ENCODE peak calls at places on chromosomes 12 and 14, in ten cellular contexts. N is stimulated activated CD4-positive, alpha-beta T cell treated with anti-CD3 and anti-CD28 coated beads, Interleukin-15, amount 100 ng/mL, for 24 hours; K is glomerular endothelial cell; W is iris pigment epithelial cell; D is activated CD8-positive, alpha-beta memory T cell treated with anti-CD3 and anti-CD28 coated beads for 4 hours; O is GM12865; Q is ELR; M is mucosa of descending colon; U is ascending aorta; I is CD4-positive, alpha-beta memory T cell. J is an unnamed sample.

GRCh38 chr12:3216097-3216496 is 138.9 kb downstream of the TSPAN9 start:
- DNase-seq in N (no peak), K (no peak), W (no peak), D (no peak), O (no peak), Q (no peak), M (no peak), U (no peak), I (no peak), J (no peak)

GRCh38 chr12:95637471-95638155 is 86.3 kb upstream of the USP44 start:
- DNase-seq in N (no peak), K (peak), W (peak), D (no peak), O (no peak), Q (peak), M (no peak), U (no peak), I (no peak), J (no peak)

GRCh38 chr12:53808023-53808705 is 56.4 kb upstream of the CISTR start:
- DNase-seq in N (no peak), K (no peak), W (no peak), D (no peak), O (no peak), Q (no peak), M (no peak), U (no peak), I (no peak), J (no peak)

GRCh38 chr14:67567654-67568053 is 32.4 kb downstream of the PIGH start:
- DNase-seq in N (no peak), K (no peak), W (no peak), D (no peak), O (no peak), Q (no peak), M (no peak), U (no peak), I (no peak), J (no peak)

GRCh38 chr12:81224626-81225025 is 146.7 kb downstream of the ACSS3 start:
- DNase-seq in N (no peak), K (no peak), W (no peak), D (no peak), O (no peak), Q (no peak), M (no peak), U (no peak), I (no peak), J (no peak)

GRCh38 chr14:70871863-70872677 is 35.2 kb upstream of the PCNX1 start:
- DNase-seq in N (no peak), K (no peak), W (no peak), D (no peak), O (peak), Q (no peak), M (no peak), U (no peak), I (peak), J (no peak)

GRCh38 chr14:24145700-24146621 is at the start of gene PSME2:
- DNase-seq in N (no peak), K (peak), W (peak), D (no peak), O (no peak), Q (peak), M (no peak), U (no peak), I (no peak), J (no peak)

GRCh38 chr12:96064266-96064665 is 28.9 kb upstream of the LTA4H start:
- DNase-seq in N (no peak), K (no peak), W (no peak), D (no peak), O (no peak), Q (no peak), M (no peak), U (no peak), I (no peak), J (no peak)

GRCh38 chr12:2004113-2004929 is at the start of gene DCP1B:
- DNase-seq in N (peak), K (peak), W (peak), D (peak), O (peak), Q (peak), M (peak), U (peak), I (peak), J (peak)

GRCh38 chr12:6778212-6778570 is 5.9 kb downstream of the LAG3 start:
- DNase-seq in N (no peak), K (no peak), W (peak), D (no peak), O (no peak), Q (peak), M (no peak), U (no peak), I (no peak), J (no peak)

GRCh38 chr14:100711493-100711892 is 15.2 kb upstream of the DLK1 start:
- DNase-seq in N (no peak), K (no peak), W (no peak), D (no peak), O (no peak), Q (no peak), M (no peak), U (no peak), I (no peak), J (no peak)

GRCh38 chr12:132214906-132215643 is 70.8 kb downstream of the NOC4L start:
- DNase-seq in N (no peak), K (no peak), W (no peak), D (no peak), O (no peak), Q (no peak), M (no peak), U (no peak), I (no peak), J (no peak)

GRCh38 chr12:9406564-9407424 is 198.6 kb upstream of the PZP start:
- DNase-seq in N (no peak), K (no peak), W (no peak), D (no peak), O (no peak), Q (no peak), M (no peak), U (no peak), I (no peak), J (no peak)

GRCh38 chr12:120640840-120641833 is 711 bp downstream of the CABP1 start:
- DNase-seq in N (peak), K (no peak), W (peak), D (no peak), O (peak), Q (peak), M (peak), U (no peak), I (peak), J (peak)

GRCh38 chr14:88617479-88617878 is 54.6 kb downstream of the ZC3H14 start:
- DNase-seq in N (no peak), K (no peak), W (no peak), D (no peak), O (no peak), Q (no peak), M (no peak), U (no peak), I (no peak), J (no peak)

GRCh38 chr14:99910337-99911268 is 117.4 kb downstream of the EML1 start:
- DNase-seq in N (no peak), K (no peak), W (peak), D (no peak), O (no peak), Q (peak), M (no peak), U (no peak), I (no peak), J (no peak)

GRCh38 chr14:70289138-70289537 is 70.3 kb downstream of the COX16 start:
- DNase-seq in N (peak), K (no peak), W (no peak), D (no peak), O (peak), Q (no peak), M (no peak), U (no peak), I (peak), J (no peak)

GRCh38 chr14:61439779-61440418 is 118.5 kb downstream of the PRKCH start:
- DNase-seq in N (no peak), K (no peak), W (no peak), D (no peak), O (peak), Q (no peak), M (no peak), U (no peak), I (no peak), J (no peak)

GRCh38 chr14:74697543-74697942 is 15.3 kb downstream of the AREL1 start:
- DNase-seq in N (no peak), K (no peak), W (peak), D (no peak), O (no peak), Q (peak), M (no peak), U (no peak), I (no peak), J (no peak)

GRCh38 chr14:93045965-93046695 is 69.6 kb downstream of the ITPK1 start:
- DNase-seq in N (no peak), K (no peak), W (peak), D (no peak), O (no peak), Q (peak), M (peak), U (no peak), I (no peak), J (no peak)

GRCh38 chr14:99685061-99685995 is 1.2 kb downstream of the CYP46A1 start:
- DNase-seq in N (no peak), K (no peak), W (no peak), D (no peak), O (no peak), Q (no peak), M (no peak), U (no peak), I (no peak), J (no peak)

GRCh38 chr12:29546000-29546399 is 48.5 kb upstream of the OVCH1 start:
- DNase-seq in N (no peak), K (no peak), W (peak), D (no peak), O (no peak), Q (no peak), M (no peak), U (no peak), I (no peak), J (no peak)

GRCh38 chr12:59041241-59042121 is 121.2 kb upstream of the LRIG3 start:
- DNase-seq in N (no peak), K (peak), W (peak), D (no peak), O (no peak), Q (peak), M (no peak), U (no peak), I (no peak), J (no peak)

GRCh38 chr14:97873291-97873690 is 1076.1 kb downstream of the VRK1 start:
- DNase-seq in N (no peak), K (no peak), W (no peak), D (no peak), O (no peak), Q (no peak), M (no peak), U (no peak), I (no peak), J (no peak)

GRCh38 chr14:80927385-80927989 is 14.1 kb downstream of the CEP128 start:
- DNase-seq in N (no peak), K (no peak), W (no peak), D (no peak), O (no peak), Q (no peak), M (no peak), U (no peak), I (no peak), J (no peak)

GRCh38 chr12:29116414-29116813 is 32.7 kb upstream of the FAR2 start:
- DNase-seq in N (no peak), K (no peak), W (no peak), D (no peak), O (no peak), Q (no peak), M (no peak), U (no peak), I (no peak), J (no peak)

GRCh38 chr12:18998343-18999270 is 130.9 kb upstream of the PLEKHA5 start:
- DNase-seq in N (no peak), K (no peak), W (peak), D (no peak), O (no peak), Q (peak), M (no peak), U (no peak), I (no peak), J (no peak)

GRCh38 chr14:91401751-91402150 is 15.9 kb downstream of the CCDC88C start:
- DNase-seq in N (no peak), K (no peak), W (no peak), D (no peak), O (no peak), Q (no peak), M (no peak), U (no peak), I (no peak), J (no peak)

J was measured in DND-41.